ENCODE peak calls at places on chromosomes 4 and X, in eight cellular contexts. P, X, F, H, E, L, Q and G are unnamed samples.

GRCh38 chr4:99763635-99764101 is 53.0 kb upstream of the DAPP1 start:
- DNase-seq in P (no peak), X (no peak), F (peak), H (no peak), E (peak), L (peak), Q (no peak), G (no peak)

GRCh38 chr4:147480502-147480890 is 401 bp upstream of the EDNRA start:
- DNase-seq in P (no peak), X (no peak), F (no peak), H (no peak), E (no peak), L (no peak), Q (no peak), G (no peak)

GRCh38 chrX:153333271-153333670 is 682 bp upstream of the ZNF275 start:
- DNase-seq in P (no peak), X (no peak), F (peak), H (no peak), E (no peak), L (no peak), Q (no peak), G (no peak)

GRCh38 chr4:109211671-109212070 is 90.8 kb downstream of the COL25A1 start:
- DNase-seq in P (no peak), X (no peak), F (peak), H (no peak), E (no peak), L (no peak), Q (no peak), G (no peak)

GRCh38 chr4:74665346-74665745 is 129.0 kb downstream of the BTC start:
- DNase-seq in P (no peak), X (no peak), F (peak), H (no peak), E (no peak), L (no peak), Q (no peak), G (no peak)

GRCh38 chr4:90328558-90328957 is 201.4 kb downstream of the CCSER1 start:
- DNase-seq in P (no peak), X (peak), F (peak), H (peak), E (no peak), L (no peak), Q (peak), G (no peak)

GRCh38 chr4:5746250-5746649 is 35.2 kb downstream of the EVC start:
- DNase-seq in P (no peak), X (no peak), F (no peak), H (no peak), E (no peak), L (no peak), Q (no peak), G (no peak)

GRCh38 chrX:16696956-16697355 is 15.5 kb downstream of the CTPS2 start:
- DNase-seq in P (no peak), X (no peak), F (no peak), H (no peak), E (no peak), L (no peak), Q (no peak), G (no peak)

GRCh38 chr4:2696423-2696822 is 59.7 kb downstream of the TNIP2 start:
- DNase-seq in P (no peak), X (no peak), F (no peak), H (no peak), E (no peak), L (no peak), Q (no peak), G (no peak)

GRCh38 chrX:7093305-7093704 is 54.2 kb upstream of the STS start:
- DNase-seq in P (no peak), X (no peak), F (no peak), H (no peak), E (no peak), L (no peak), Q (no peak), G (no peak)

GRCh38 chr4:37370052-37370451 is 125.5 kb downstream of the NWD2 start:
- DNase-seq in P (no peak), X (no peak), F (no peak), H (no peak), E (no peak), L (no peak), Q (no peak), G (no peak)

GRCh38 chr4:78293841-78294301 is 236.7 kb downstream of the FRAS1 start:
- DNase-seq in P (no peak), X (no peak), F (peak), H (no peak), E (peak), L (no peak), Q (no peak), G (no peak)

GRCh38 chr4:75030028-75030427 is 97.1 kb downstream of the PARM1 start:
- DNase-seq in P (no peak), X (no peak), F (no peak), H (no peak), E (no peak), L (no peak), Q (no peak), G (no peak)